ENCODE peak calls at places on chromosomes 4 and X, in four cellular contexts. X is neural progenitor cell, S is mammary epithelial cell, R is fibroblast of lung. Y is an unnamed sample.

GRCh38 chrX:147602297-147602696 is 309.4 kb upstream of the FMR1 start:
- DNase-seq in S (no peak), R (no peak), X (peak), Y (no peak)

GRCh38 chrX:40468033-40468979 is 112.5 kb upstream of the ATP6AP2 start:
- DNase-seq in R (peak), S (peak), X (peak), Y (peak)

GRCh38 chrX:134685662-134686061 is 27.4 kb upstream of the PLAC1 start:
- DNase-seq in S (no peak), X (no peak), R (peak), Y (peak)

GRCh38 chr4:106444557-106444956 is 76.0 kb upstream of the GIMD1 start:
- DNase-seq in X (no peak), S (peak), R (peak), Y (peak)

GRCh38 chr4:54930226-54930625 is 195.2 kb downstream of the KDR start:
- DNase-seq in R (peak), X (no peak), S (peak), Y (peak)

GRCh38 chrX:10233173-10233572 is 76.4 kb downstream of the CLCN4 start:
- DNase-seq in R (peak), X (no peak), S (no peak), Y (no peak)

GRCh38 chrX:40474205-40474626 is 106.6 kb upstream of the ATP6AP2 start:
- DNase-seq in X (peak), S (peak), R (peak), Y (no peak)

GRCh38 chr4:71498002-71498401 is 159.2 kb downstream of the SLC4A4 start:
- DNase-seq in S (no peak), X (no peak), R (peak), Y (peak)

GRCh38 chr4:7513731-7514130 is 79.0 kb upstream of the PSAPL1 start:
- DNase-seq in S (no peak), X (no peak), R (peak), Y (peak)

GRCh38 chr4:147633113-147633512 is 15.9 kb downstream of the TMEM184C start:
- DNase-seq in R (peak), S (no peak), X (no peak), Y (peak)

GRCh38 chr4:33407496-33407895 is 2687.3 kb downstream of the PCDH7 start:
- DNase-seq in R (no peak), X (no peak), S (no peak), Y (no peak)

GRCh38 chrX:19097553-19097952 is 24.7 kb downstream of the ADGRG2 start:
- DNase-seq in S (no peak), R (no peak), X (no peak), Y (no peak)

GRCh38 chr4:74158561-74159396 is 861 bp downstream of the MTHFD2L start:
- DNase-seq in X (no peak), S (peak), R (peak), Y (peak)

GRCh38 chrX:22527302-22527701 is 254.6 kb downstream of the CBLL2 start:
- DNase-seq in X (no peak), S (no peak), R (no peak), Y (no peak)

GRCh38 chr4:94285666-94286065 is 57.0 kb downstream of the HPGDS start:
- DNase-seq in R (no peak), S (no peak), X (no peak), Y (no peak)

GRCh38 chr4:92387459-92388069 is 83.8 kb downstream of the GRID2 start:
- DNase-seq in R (peak), S (peak), X (peak), Y (peak)

GRCh38 chr4:186829097-186829496 is 105.4 kb upstream of the FAT1 start:
- DNase-seq in S (no peak), X (no peak), R (no peak), Y (no peak)

GRCh38 chr4:123530357-123530756 is 133.8 kb downstream of the SPRY1 start:
- DNase-seq in S (no peak), X (no peak), R (no peak), Y (no peak)

GRCh38 chr4:175970072-175970471 is 95.6 kb upstream of the WDR17 start:
- DNase-seq in S (no peak), R (no peak), X (no peak), Y (no peak)

GRCh38 chrX:71622347-71623104 is 4.2 kb upstream of the CXCR3 start:
- DNase-seq in R (peak), X (peak), S (peak), Y (peak)

GRCh38 chr4:77147400-77147782 is 9.6 kb upstream of the CCNG2 start:
- DNase-seq in X (no peak), S (no peak), R (no peak), Y (no peak)

GRCh38 chr4:77145806-77146425 is 11.1 kb upstream of the CCNG2 start:
- DNase-seq in S (peak), R (no peak), X (no peak), Y (no peak)

GRCh38 chr4:77149789-77150188 is 7.2 kb upstream of the CCNG2 start:
- DNase-seq in S (no peak), X (no peak), R (no peak), Y (no peak)

GRCh38 chr4:77148081-77148480 is 8.9 kb upstream of the CCNG2 start:
- DNase-seq in X (no peak), S (no peak), R (no peak), Y (no peak)

GRCh38 chr4:77146426-77147399 is 10.3 kb upstream of the CCNG2 start:
- DNase-seq in R (peak), X (no peak), S (peak), Y (peak)
- H3K9ac ChIP-seq in R (no peak), X (no peak), S (no peak), Y (no peak)

GRCh38 chr4:26455571-26455970 is 34.7 kb downstream of the CCKAR start:
- DNase-seq in R (no peak), X (no peak), S (no peak), Y (no peak)

GRCh38 chr4:26457412-26457811 is 32.9 kb downstream of the CCKAR start:
- DNase-seq in S (no peak), R (no peak), X (no peak), Y (no peak)

GRCh38 chr4:26458104-26458503 is 32.2 kb downstream of the CCKAR start:
- DNase-seq in S (no peak), X (no peak), R (peak), Y (peak)

GRCh38 chr4:26459756-26460530 is 30.3 kb downstream of the CCKAR start:
- DNase-seq in S (no peak), R (peak), X (no peak), Y (peak)

GRCh38 chr4:26459054-26459755 is 31.1 kb downstream of the CCKAR start:
- DNase-seq in X (peak), S (peak), R (peak), Y (peak)
- TF ChIP-seq EZH2 in X (no peak), S (no peak), R (no peak), Y (no peak)

DNA sequence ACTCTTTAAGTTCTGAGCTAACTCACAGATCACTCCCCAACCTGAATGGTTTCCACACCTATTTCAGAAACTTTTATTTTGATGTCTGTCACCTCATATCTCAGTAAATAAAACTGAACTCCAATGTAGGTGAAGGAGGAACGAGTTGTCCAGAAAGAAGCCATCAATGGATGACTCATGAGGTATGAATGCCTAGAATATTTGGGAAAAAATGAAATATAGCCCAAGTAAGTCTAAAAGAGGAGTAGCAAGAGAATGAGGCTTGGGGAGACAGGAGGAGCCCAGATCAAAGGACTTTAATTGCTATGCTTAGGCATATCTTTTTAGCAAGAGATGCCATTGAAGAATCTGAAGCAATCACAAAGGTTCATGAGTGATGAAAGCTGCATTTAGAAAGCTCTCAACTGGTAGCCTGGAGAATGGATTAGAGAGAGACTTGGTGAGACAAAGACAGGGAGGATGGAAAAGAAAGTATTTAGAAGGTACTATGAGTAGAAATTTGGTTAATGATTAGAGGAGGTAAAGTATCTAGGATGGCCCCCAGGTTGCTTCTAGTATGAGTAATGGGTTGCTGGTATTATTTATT is 39.3 kb downstream of the NOCT start:
- DNase-seq in S (no peak), X (no peak), R (peak), Y (peak)
- TF ChIP-seq CTCF in S (no peak), X (no peak), R (no peak), Y (no peak)

DNA sequence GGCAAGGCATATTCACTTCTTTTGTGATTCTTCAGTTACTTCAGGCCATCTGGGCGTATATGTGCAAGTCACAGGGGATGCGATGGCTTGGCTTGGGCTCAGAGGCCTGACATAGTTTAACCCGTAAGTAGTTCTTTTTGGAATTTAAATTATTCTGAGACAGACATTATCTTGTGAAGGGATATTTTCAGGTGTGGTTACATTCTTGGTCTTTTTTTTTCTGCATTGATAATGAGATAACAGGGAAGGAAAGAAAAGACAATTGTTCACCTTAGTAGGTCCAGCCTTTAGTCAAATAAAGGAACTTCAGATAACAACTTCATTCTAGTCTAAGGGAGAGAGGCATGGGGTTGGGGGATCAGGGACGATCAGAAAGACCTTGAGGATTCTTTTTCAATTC is 74.8 kb downstream of the TEX13C start:
- DNase-seq in X (no peak), R (no peak), S (no peak), Y (no peak)
- H3K9ac ChIP-seq in X (no peak), R (no peak), S (no peak), Y (no peak)

GRCh38 chr4:9782136-9782436 is 652 bp downstream of the DRD5 start:
- DNase-seq in S (no peak), X (no peak), R (no peak), Y (no peak)

GRCh38 chr4:9785926-9786325 is 4.5 kb downstream of the DRD5 start:
- DNase-seq in X (no peak), R (no peak), S (no peak), Y (no peak)

GRCh38 chr4:9781343-9782135 is at the start of gene DRD5:
- DNase-seq in S (no peak), X (peak), R (no peak), Y (no peak)
- TF ChIP-seq EZH2 in S (no peak), X (peak), R (no peak), Y (no peak)

Y was measured in astrocyte.